ENCODE peak calls at places on chromosome 11, in six cellular contexts. C is sigmoid colon; J is GOT3; G is neural crest cell; X is amniotic stem cell; D is effector memory CD8-positive, alpha-beta T cell. R is an unnamed sample.

GRCh38 chr11:9765320-9766101 is 101.6 kb downstream of the SWAP70 start:
- DNase-seq in D (no peak), G (no peak), C (peak; percentile 82), J (no peak), X (peak; percentile 23), R (no peak)

GRCh38 chr11:71459076-71459766 is 6.2 kb downstream of the NADSYN1 start:
- DNase-seq in C (no peak), D (no peak), G (no peak), J (no peak), X (no peak), R (no peak)

GRCh38 chr11:29432719-29433325 is 584.0 kb downstream of the KCNA4 start:
- DNase-seq in J (no peak), D (no peak), C (no peak), G (peak; percentile 9), X (no peak), R (peak; percentile 0)

GRCh38 chr11:26931248-26931631 is 62.7 kb upstream of the FIBIN start:
- DNase-seq in X (no peak), D (no peak), G (no peak), C (no peak), J (no peak), R (no peak)

GRCh38 chr11:125117429-125117828 is 6.0 kb upstream of the TMEM218 start:
- DNase-seq in J (no peak), G (no peak), X (no peak), D (no peak), C (no peak), R (no peak)

GRCh38 chr11:19279455-19279854 is 38.7 kb upstream of the E2F8 start:
- DNase-seq in X (no peak), J (no peak), G (no peak), C (no peak), D (no peak), R (no peak)

GRCh38 chr11:62680825-62681240 is 2.0 kb upstream of the UBXN1 start:
- DNase-seq in X (peak; percentile 52), C (peak; percentile 73), G (no peak), D (peak; percentile 7), J (peak; percentile 21), R (peak; percentile 70)

GRCh38 chr11:121494355-121495099 is 41.8 kb upstream of the SORL1-AS1 start:
- DNase-seq in G (no peak), D (no peak), C (no peak), X (no peak), J (no peak), R (no peak)

GRCh38 chr11:71197096-71197495 is 55.3 kb downstream of the SHANK2 start:
- DNase-seq in G (no peak), X (no peak), D (no peak), J (no peak), C (no peak), R (no peak)

GRCh38 chr11:11789735-11790369 is 51.9 kb upstream of the USP47 start:
- DNase-seq in X (no peak), G (peak; percentile 20), J (no peak), D (no peak), C (no peak), R (no peak)

GRCh38 chr11:100821198-100821597 is 134.1 kb downstream of the ARHGAP42 start:
- DNase-seq in D (no peak), G (no peak), X (no peak), J (no peak), C (no peak), R (no peak)

GRCh38 chr11:11703885-11704284 is 82.1 kb upstream of the GALNT18 start:
- DNase-seq in J (no peak), C (no peak), G (no peak), X (no peak), D (no peak), R (no peak)

GRCh38 chr11:77776455-77776854 is 44.1 kb downstream of the RSF1 start:
- DNase-seq in C (no peak), G (no peak), D (no peak), X (no peak), J (no peak), R (no peak)

GRCh38 chr11:74072721-74073120 is 63.8 kb upstream of the UCP3 start:
- DNase-seq in D (no peak), C (no peak), J (no peak), G (no peak), X (no peak), R (no peak)

GRCh38 chr11:111541209-111542061 is 915 bp downstream of the LAYN start:
- DNase-seq in D (no peak), G (no peak), C (peak; percentile 88), J (no peak), X (peak; percentile 84), R (no peak)

GRCh38 chr11:75924966-75925784 is 110.2 kb downstream of the UVRAG start:
- DNase-seq in J (no peak), D (no peak), G (no peak), C (no peak), X (no peak), R (no peak)

GRCh38 chr11:27482793-27483192 is 10.2 kb upstream of the LGR4 start:
- DNase-seq in J (no peak), C (no peak), G (no peak), D (no peak), X (no peak), R (no peak)

GRCh38 chr11:923691-924405 is 1.8 kb upstream of the AP2A2 start:
- DNase-seq in G (no peak), X (no peak), J (no peak), C (no peak), D (no peak), R (no peak)

GRCh38 chr11:124762077-124762623 is at the start of gene ESAM:
- DNase-seq in D (peak; percentile 60), J (no peak), C (no peak), G (no peak), X (no peak), R (no peak)

GRCh38 chr11:82810326-82810725 is 76.7 kb upstream of the FAM181B start:
- DNase-seq in J (no peak), G (no peak), X (no peak), C (no peak), D (no peak), R (no peak)

GRCh38 chr11:76918941-76919386 is 58.2 kb downstream of the ACER3 start:
- DNase-seq in D (no peak), G (no peak), J (no peak), C (no peak), X (peak; percentile 22), R (no peak)

GRCh38 chr11:47508595-47509555 is 44.1 kb downstream of the CELF1 start:
- DNase-seq in C (no peak), J (no peak), G (no peak), D (no peak), X (no peak), R (no peak)

GRCh38 chr11:3914807-3915206 is 59.3 kb downstream of the STIM1 start:
- DNase-seq in D (no peak), G (no peak), C (no peak), X (no peak), J (no peak), R (no peak)

GRCh38 chr11:63945482-63946163 is 6.8 kb downstream of the NAA40 start:
- DNase-seq in D (peak; percentile 43), J (no peak), C (peak; percentile 90), G (peak; percentile 54), X (no peak), R (peak; percentile 24)

GRCh38 chr11:115111066-115111465 is 393.1 kb downstream of the CADM1 start:
- DNase-seq in J (no peak), X (no peak), G (no peak), D (no peak), C (no peak), R (no peak)

GRCh38 chr11:113384551-113384950 is 3.0 kb upstream of the ANKK1 start:
- DNase-seq in G (no peak), C (no peak), X (peak; percentile 30), J (no peak), D (no peak), R (no peak)

GRCh38 chr11:59918987-59919589 is 19.1 kb upstream of the OOSP1 start:
- DNase-seq in X (peak; percentile 34), D (no peak), G (peak; percentile 14), J (no peak), C (no peak), R (no peak)

GRCh38 chr11:122488892-122489291 is 166.6 kb upstream of the UBASH3B start:
- DNase-seq in D (no peak), C (no peak), G (no peak), X (no peak), J (no peak), R (no peak)

GRCh38 chr11:117180020-117180419 is 1.5 kb downstream of the SIDT2 start:
- DNase-seq in J (no peak), C (peak; percentile 62), X (no peak), G (no peak), D (no peak), R (peak; percentile 20)

GRCh38 chr11:844693-845644 is 2.3 kb downstream of the TSPAN4 start:
- DNase-seq in G (peak; percentile 64), X (peak; percentile 61), D (no peak), C (peak; percentile 99), J (no peak), R (no peak)

GRCh38 chr11:12606597-12606996 is 67.6 kb upstream of the TEAD1 start:
- DNase-seq in D (no peak), J (no peak), X (peak; percentile 29), C (no peak), G (no peak), R (no peak)

GRCh38 chr11:35237860-35238715 is 99.1 kb downstream of the CD44 start:
- DNase-seq in D (peak; percentile 49), X (no peak), G (peak; percentile 48), C (no peak), J (no peak), R (peak; percentile 52)

GRCh38 chr11:78676026-78676557 is 101.4 kb upstream of the NARS2 start:
- DNase-seq in G (no peak), X (no peak), J (no peak), D (no peak), C (peak; percentile 41), R (no peak)

GRCh38 chr11:76512851-76513653 is 68.2 kb downstream of the EMSY start:
- DNase-seq in X (no peak), C (no peak), D (no peak), J (no peak), G (no peak), R (peak; percentile 26)

R was measured in SK-N-MC.